ENCODE peak calls at places on chromosomes 2 and 18, in eight cellular contexts. B, C, S, F, Q, W, N and M are unnamed samples. For H3K4me1, the result is how much of the 10 kb centered on the place peaks cover.

GRCh38 chr2:14716319-14716718 is 83.8 kb downstream of the LRATD1 start:
- DNase-seq in B (no peak), C (no peak), S (no peak), F (no peak), Q (no peak), W (no peak), N (no peak), M (no peak)

GRCh38 chr2:54176577-54176976 is 61.2 kb downstream of the ACYP2 start:
- DNase-seq in B (no peak), C (peak), S (peak), F (peak), Q (no peak), W (peak), N (peak), M (peak)

GRCh38 chr2:159506764-159507406 is 109.5 kb downstream of the BAZ2B start:
- DNase-seq in B (no peak), C (no peak), S (peak), F (no peak), Q (no peak), W (no peak), N (no peak), M (no peak)

GRCh38 chr2:226733189-226733858 is 66.3 kb downstream of the IRS1 start:
- DNase-seq in B (no peak), C (no peak), S (peak), F (no peak), Q (no peak), W (peak), N (no peak), M (peak)

GRCh38 chr18:78448106-78448505 is 531.5 kb upstream of the SALL3 start:
- DNase-seq in B (no peak), C (no peak), S (no peak), F (no peak), Q (no peak), W (no peak), N (peak), M (no peak)

GRCh38 chr18:2086439-2086838 is 484.9 kb downstream of the METTL4 start:
- DNase-seq in B (no peak), C (no peak), S (no peak), F (no peak), Q (no peak), W (no peak), N (no peak), M (no peak)

GRCh38 chr2:44244135-44244871 is 31.0 kb upstream of the SLC3A1 start:
- DNase-seq in B (peak), C (peak), S (peak), F (peak), Q (peak), W (peak), N (peak), M (peak)

GRCh38 chr2:64685430-64685829 is 31.7 kb upstream of the SERTAD2 start:
- DNase-seq in B (no peak), C (no peak), S (no peak), F (no peak), Q (no peak), W (peak), N (no peak), M (no peak)

GRCh38 chr2:86704482-86704971 is 15.6 kb upstream of the RMND5A start:
- DNase-seq in B (peak), C (peak), S (peak), F (no peak), Q (no peak), W (peak), N (peak), M (no peak)

GRCh38 chr2:25462021-25462420 is 120.3 kb upstream of the DNMT3A start:
- DNase-seq in B (no peak), C (no peak), S (no peak), F (no peak), Q (no peak), W (no peak), N (no peak), M (no peak)

GRCh38 chr18:23926590-23926989 is 88.0 kb upstream of the TTC39C start:
- DNase-seq in B (no peak), C (no peak), S (no peak), F (no peak), Q (no peak), W (no peak), N (no peak), M (no peak)

GRCh38 chr18:35910327-35910726 is 62.2 kb upstream of the RMP24 start:
- DNase-seq in B (no peak), C (no peak), S (no peak), F (no peak), Q (no peak), W (no peak), N (no peak), M (no peak)

GRCh38 chr2:108270768-108271506 is 17.8 kb upstream of the SULT1C2 start:
- DNase-seq in B (no peak), C (no peak), S (peak), F (no peak), Q (no peak), W (no peak), N (peak), M (no peak)

GRCh38 chr18:14936313-14936712 is 188.3 kb downstream of the ANKRD30B start:
- DNase-seq in B (no peak), C (no peak), S (no peak), F (no peak), Q (no peak), W (no peak), N (no peak), M (no peak)

GRCh38 chr2:133483201-133483600 is 85.1 kb downstream of the NCKAP5 start:
- DNase-seq in B (no peak), C (no peak), S (no peak), F (no peak), Q (no peak), W (no peak), N (no peak), M (no peak)

GRCh38 chr2:46306320-46306719 is 9.1 kb downstream of the EPAS1 start:
- DNase-seq in B (peak), C (no peak), S (peak), F (no peak), Q (no peak), W (peak), N (no peak), M (no peak)
- H3K4me1 ChIP-seq in B (under half), C (half or more), S (half or more), F (half or more), Q (under half), W (half or more), N (under half), M (half or more)

GRCh38 chr18:48921305-48922202 is 29.2 kb downstream of the SMAD7 start:
- DNase-seq in B (no peak), C (no peak), S (no peak), F (no peak), Q (no peak), W (no peak), N (no peak), M (no peak)

GRCh38 chr18:48922203-48922800 is 28.5 kb downstream of the SMAD7 start:
- DNase-seq in B (no peak), C (no peak), S (no peak), F (no peak), Q (no peak), W (no peak), N (no peak), M (no peak)

GRCh38 chr18:48924621-48925601 is 25.9 kb downstream of the SMAD7 start:
- DNase-seq in B (no peak), C (no peak), S (no peak), F (no peak), Q (no peak), W (no peak), N (peak), M (no peak)

GRCh38 chr18:48923746-48924580 is 26.8 kb downstream of the SMAD7 start:
- DNase-seq in B (no peak), C (no peak), S (peak), F (no peak), Q (no peak), W (no peak), N (peak), M (no peak)

GRCh38 chr18:48922801-48923730 is 27.7 kb downstream of the SMAD7 start:
- DNase-seq in B (peak), C (peak), S (peak), F (peak), Q (no peak), W (no peak), N (peak), M (no peak)
- H3K4me1 ChIP-seq in B (under half), C (half or more), S (half or more), F (under half), Q (under half), W (half or more), N (under half), M (half or more)

DNA sequence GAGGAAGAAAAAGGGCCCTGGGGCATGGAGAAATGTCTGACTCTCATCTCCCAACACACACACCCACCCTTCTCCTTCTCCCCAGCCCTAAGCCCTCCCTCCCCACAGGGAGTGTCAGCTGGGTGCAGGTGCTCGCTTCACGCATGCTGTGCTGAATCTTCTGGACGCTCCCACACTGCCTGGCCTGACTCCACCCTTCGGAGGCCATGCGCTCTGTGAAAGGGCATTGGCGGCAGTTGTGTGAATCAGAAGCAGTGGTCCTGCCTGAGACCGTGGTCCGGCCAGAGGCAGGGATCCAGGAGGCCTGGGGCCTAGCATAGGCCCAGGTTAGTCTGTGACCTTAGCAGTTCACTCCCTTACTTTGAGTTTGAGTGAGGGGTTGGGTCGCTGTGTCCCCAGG is 57.1 kb downstream of the LONRF2 start:
- DNase-seq in B (no peak), C (no peak), S (no peak), F (no peak), Q (no peak), W (no peak), N (no peak), M (no peak)
- H3K4me1 ChIP-seq in B (under half), C (under half), S (under half), F (under half), Q (under half), W (under half), N (under half), M (under half)

GRCh38 chr2:149568138-149568537 is 19.4 kb downstream of the MMADHC start:
- DNase-seq in B (no peak), C (no peak), S (no peak), F (no peak), Q (no peak), W (no peak), N (no peak), M (no peak)
- H3K4me1 ChIP-seq in B (under half), C (under half), S (under half), F (under half), Q (under half), W (under half), N (under half), M (under half)